ENCODE peak calls at places on chromosome 5, in six cellular contexts. Q, O, F, N, Y and K are unnamed samples.

GRCh38 chr5:164277720-164278119 is 772.3 kb downstream of the MAT2B start:
- DNase-seq in N (no peak), Q (no peak), O (no peak), F (no peak), Y (no peak), K (no peak)

GRCh38 chr5:109413463-109413862 is 3.7 kb upstream of the PJA2 start:
- DNase-seq in O (no peak), Y (no peak), Q (no peak), F (no peak), N (no peak), K (no peak)

GRCh38 chr5:95730730-95731570 is at the start of gene RHOBTB3:
- DNase-seq in N (peak), Q (peak), Y (peak), F (peak), O (peak), K (peak)

GRCh38 chr5:96648598-96648997 is 13.6 kb upstream of the CAST start:
- DNase-seq in N (no peak), O (no peak), F (no peak), Y (no peak), Q (no peak), K (no peak)

GRCh38 chr5:129945031-129945430 is 40.8 kb downstream of the CHSY3 start:
- DNase-seq in Y (no peak), N (no peak), F (no peak), Q (no peak), O (no peak), K (no peak)

GRCh38 chr5:100110497-100110896 is 424.7 kb upstream of the FAM174A start:
- DNase-seq in O (no peak), Q (no peak), F (no peak), N (no peak), Y (no peak), K (no peak)

GRCh38 chr5:36635721-36636390 is 29.4 kb downstream of the SLC1A3 start:
- DNase-seq in Y (no peak), N (no peak), Q (no peak), O (no peak), F (no peak), K (no peak)

GRCh38 chr5:6632324-6632930 is 417 bp downstream of the NSUN2 start:
- DNase-seq in O (peak), F (no peak), Y (peak), N (peak), Q (no peak), K (no peak)

GRCh38 chr5:90096415-90097081 is 313.0 kb downstream of the CETN3 start:
- DNase-seq in Y (no peak), O (no peak), N (no peak), F (no peak), Q (peak), K (no peak)

GRCh38 chr5:135162661-135163265 is 128.7 kb upstream of the PITX1 start:
- DNase-seq in O (peak), Q (no peak), F (no peak), N (peak), Y (no peak), K (no peak)

GRCh38 chr5:92822183-92822582 is 758.8 kb downstream of the NR2F1-AS1 start:
- DNase-seq in Y (no peak), O (no peak), N (no peak), Q (no peak), F (no peak), K (no peak)

GRCh38 chr5:120304653-120305052 is 159.4 kb upstream of the PRR16 start:
- DNase-seq in N (no peak), F (no peak), Q (no peak), O (no peak), Y (no peak), K (no peak)

GRCh38 chr5:140833993-140834392 is at the start of gene PCDHA7:
- DNase-seq in Q (peak), F (no peak), N (no peak), O (no peak), Y (no peak), K (no peak)

GRCh38 chr5:72166070-72166979 is 59.0 kb downstream of the MAP1B start:
- DNase-seq in Q (no peak), N (peak), O (no peak), Y (peak), F (no peak), K (no peak)

GRCh38 chr5:88833371-88834107 is 49.4 kb downstream of the MEF2C start:
- DNase-seq in Y (peak), F (peak), N (no peak), Q (no peak), O (no peak), K (no peak)

DNA sequence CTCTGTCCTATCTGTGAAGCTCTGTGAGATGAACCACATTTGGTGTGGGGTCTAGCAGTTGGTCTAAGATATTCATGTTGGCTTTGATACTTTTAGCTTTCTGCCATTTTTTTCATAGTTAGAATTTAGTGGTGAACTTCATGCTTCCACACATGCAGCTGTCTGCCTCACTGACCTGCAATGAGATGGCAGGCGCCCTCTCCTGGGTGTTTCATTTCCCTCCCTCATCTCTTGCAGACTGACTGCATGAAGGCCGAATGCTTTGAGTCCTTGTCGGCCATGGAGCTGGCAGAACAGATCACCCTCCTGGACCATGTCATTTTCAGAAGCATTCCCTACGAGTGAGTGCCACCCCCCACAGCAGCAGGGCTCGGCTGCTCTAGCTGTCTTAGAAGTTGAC is 26.1 kb upstream of the CKMT2 start:
- DNase-seq in N (no peak), F (no peak), O (no peak), Q (peak), Y (no peak), K (peak)
- TF ChIP-seq CTCF in N (peak), F (no peak), O (peak), Q (no peak), Y (no peak), K (no peak)

DNA sequence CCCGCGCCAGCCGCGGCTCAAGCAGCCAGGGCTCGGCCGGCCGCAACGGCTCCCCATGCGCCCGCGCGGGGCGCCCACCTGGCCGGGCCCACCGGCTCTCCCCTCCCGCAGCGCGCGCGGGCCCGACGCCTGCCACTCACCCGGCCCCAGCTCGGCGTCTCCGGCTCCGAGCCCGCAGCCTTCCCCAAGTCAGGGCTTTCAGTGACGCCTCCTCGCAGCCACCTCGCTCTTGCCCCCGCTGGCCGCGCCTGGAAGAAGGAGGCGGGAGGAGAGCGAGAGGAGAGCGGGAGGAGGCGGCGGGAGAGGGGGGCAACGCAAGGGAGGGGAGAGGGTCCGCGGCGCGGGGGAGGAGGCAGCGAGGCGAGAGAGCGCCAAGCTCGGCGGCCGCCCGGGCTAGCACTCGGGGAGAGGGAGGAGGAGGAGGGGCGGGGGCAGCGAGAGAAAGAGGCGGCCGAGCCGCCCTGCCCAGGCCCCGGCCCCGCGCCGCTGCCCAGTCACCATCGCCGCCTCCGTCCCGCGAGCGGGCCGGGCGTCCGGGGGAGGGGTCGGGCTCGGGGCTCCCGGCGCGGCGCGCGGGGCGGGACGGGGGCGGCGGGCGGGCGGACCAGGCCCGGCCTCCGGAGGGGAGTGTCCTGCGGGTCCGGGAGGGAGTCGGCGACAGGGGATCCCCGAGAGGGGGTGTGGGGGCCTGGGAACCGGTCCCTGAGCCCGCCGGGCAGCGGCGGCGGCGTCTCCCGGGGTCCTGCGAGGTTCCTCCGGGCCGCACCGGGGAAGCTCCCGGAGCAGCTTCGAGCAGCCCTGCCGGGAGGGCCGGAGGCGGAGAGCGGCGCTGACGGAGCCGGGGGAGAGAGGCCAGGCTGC is at the start of gene LHFPL2:
- DNase-seq in Q (peak), N (peak), O (peak), F (peak), Y (peak), K (peak)
- TF ChIP-seq CTCF in Q (no peak), N (no peak), O (peak), F (peak), Y (no peak), K (no peak)

DNA sequence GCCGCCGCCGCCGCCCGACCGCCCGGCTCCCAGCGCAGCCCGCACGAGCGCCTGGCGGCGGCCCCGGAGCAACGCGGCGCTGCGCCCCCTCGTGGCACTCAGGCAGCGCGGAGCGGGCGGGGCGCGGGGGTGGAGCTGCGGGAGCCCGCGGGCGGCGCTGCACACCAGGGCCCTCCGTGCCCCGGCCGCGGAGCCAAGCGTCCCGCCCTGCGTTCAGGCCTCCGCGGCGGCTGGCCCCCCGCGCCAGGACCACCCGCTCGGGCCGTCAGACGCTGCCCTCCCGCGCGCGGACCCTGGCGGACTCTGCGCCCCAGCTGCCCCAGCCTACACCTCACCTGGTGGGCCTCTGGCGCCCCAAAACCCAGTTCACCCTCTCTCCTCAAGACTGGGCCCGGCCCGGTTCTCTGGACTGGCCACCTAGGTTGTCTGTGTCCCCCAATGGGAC is at the start of gene RASGEF1C:
- DNase-seq in N (peak), Y (peak), O (peak), F (no peak), Q (peak), K (peak)
- TF ChIP-seq CTCF in N (peak), Y (peak), O (peak), F (no peak), Q (peak), K (no peak)

DNA sequence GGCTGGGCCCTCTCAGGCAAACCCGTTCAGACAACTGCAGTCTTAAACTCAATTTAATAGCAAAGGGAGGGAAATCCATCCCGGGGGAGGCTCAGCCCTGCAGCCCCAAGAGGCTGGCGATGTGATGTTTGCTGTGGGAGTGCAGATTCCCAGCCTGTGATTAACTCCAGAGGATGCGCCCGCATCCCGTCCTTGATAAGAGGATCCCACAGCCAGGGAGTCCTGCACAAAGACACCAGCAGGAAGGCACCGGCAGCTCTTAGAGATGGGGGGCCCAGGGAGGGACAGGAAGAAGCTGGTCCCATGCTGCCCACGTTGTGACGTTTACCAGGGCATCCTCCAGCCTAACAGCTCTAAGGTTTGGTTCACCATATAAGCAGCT is 64.7 kb downstream of the MRPL36 start:
- DNase-seq in N (no peak), Y (no peak), Q (no peak), F (no peak), O (no peak), K (no peak)
- TF ChIP-seq CTCF in N (no peak), Y (no peak), Q (no peak), F (no peak), O (no peak), K (no peak)

GRCh38 chr5:158011420-158011819 is 152.5 kb upstream of the CLINT1 start:
- DNase-seq in Y (no peak), Q (no peak), O (no peak), N (no peak), F (no peak), K (no peak)

GRCh38 chr5:158010831-158011230 is 151.9 kb upstream of the CLINT1 start:
- DNase-seq in Q (no peak), F (no peak), N (no peak), Y (no peak), O (no peak), K (no peak)

GRCh38 chr5:158013303-158013702 is 154.4 kb upstream of the CLINT1 start:
- DNase-seq in Q (no peak), F (no peak), N (no peak), O (no peak), Y (no peak), K (no peak)

GRCh38 chr5:158014367-158014766 is 155.4 kb upstream of the CLINT1 start:
- DNase-seq in O (no peak), F (no peak), Y (no peak), N (no peak), Q (no peak), K (no peak)

DNA sequence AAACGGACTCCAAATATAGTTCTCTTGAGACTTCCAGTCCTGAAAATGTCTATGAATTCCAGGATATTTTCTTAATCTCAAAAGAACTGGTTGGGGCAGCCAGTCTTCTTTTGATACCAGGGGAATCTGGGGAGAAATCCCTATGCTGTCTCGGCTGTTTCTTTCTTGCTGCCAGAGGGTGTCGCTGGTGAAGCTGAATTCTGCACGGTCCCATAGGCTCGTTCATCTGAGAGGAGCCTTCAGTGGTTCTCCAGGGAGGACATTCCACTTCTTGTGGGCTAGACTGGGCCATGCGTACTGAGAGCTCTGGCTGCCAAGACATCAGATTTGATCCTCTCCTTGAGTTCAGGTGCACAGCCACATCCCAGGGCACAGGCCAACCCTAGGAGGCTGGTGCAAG is 155.0 kb upstream of the CLINT1 start:
- DNase-seq in F (no peak), O (no peak), Q (peak), N (peak), Y (peak), K (peak)
- TF ChIP-seq CTCF in F (no peak), O (peak), Q (peak), N (peak), Y (no peak), K (no peak)

GRCh38 chr5:9498541-9499497 is 47.1 kb downstream of the SEMA5A start:
- DNase-seq in O (no peak), F (no peak), Q (peak), N (peak), Y (no peak), K (no peak)
- TF ChIP-seq CTCF in O (peak), F (no peak), Q (peak), N (peak), Y (no peak), K (no peak)